ENCODE peak calls at places on chromosomes 7 and 10, in six cellular contexts. N, F, V, K, E and L are unnamed samples.

GRCh38 chr10:83274088-83274487 is 865.2 kb upstream of the GHITM start:
- DNase-seq in N (peak; percentile 9), K (peak; percentile 34), E (no peak), F (no peak), V (no peak), L (no peak)

GRCh38 chr7:129517931-129518330 is 15.6 kb downstream of the SMKR1 start:
- DNase-seq in F (no peak), N (no peak), K (no peak), V (no peak), E (no peak), L (no peak)

GRCh38 chr7:118949031-118949430 is 724.5 kb downstream of the ANKRD7 start:
- DNase-seq in K (no peak), V (no peak), N (no peak), E (no peak), F (no peak), L (no peak)

GRCh38 chr7:151272877-151273276 is 24.4 kb upstream of the SMARCD3 start:
- DNase-seq in F (no peak), K (no peak), V (peak; percentile 60), E (no peak), N (no peak), L (no peak)

GRCh38 chr7:110253083-110253482 is 837.8 kb upstream of the LRRN3 start:
- DNase-seq in V (no peak), K (peak; percentile 20), F (no peak), E (no peak), N (peak; percentile 71), L (no peak)

GRCh38 chr7:562789-563628 is 43.4 kb upstream of the PDGFA start:
- DNase-seq in E (no peak), V (no peak), F (no peak), K (no peak), N (no peak), L (no peak)

GRCh38 chr7:129574487-129574886 is 37.0 kb upstream of the NRF1 start:
- DNase-seq in V (peak; percentile 57), K (no peak), F (no peak), N (peak; percentile 77), E (no peak), L (no peak)

GRCh38 chr7:149819141-149819960 is 18.8 kb upstream of the ZNF862 start:
- DNase-seq in V (peak; percentile 18), F (no peak), K (no peak), N (no peak), E (no peak), L (no peak)

GRCh38 chr10:46301721-46302479 is 15.1 kb downstream of the ANTXRL start:
- DNase-seq in E (no peak), N (no peak), F (no peak), V (peak; percentile 12), K (no peak), L (no peak)

GRCh38 chr7:35386082-35386815 is 132.3 kb upstream of the TBX20 start:
- DNase-seq in N (no peak), E (no peak), K (no peak), V (no peak), F (no peak), L (no peak)

GRCh38 chr7:80593869-80594587 is 44.4 kb upstream of the CD36 start:
- DNase-seq in E (peak; percentile 34), K (no peak), F (no peak), V (peak; percentile 48), N (peak; percentile 27), L (no peak)

GRCh38 chr7:116930156-116930913 is 23.0 kb upstream of the ST7 start:
- DNase-seq in F (peak; percentile 78), K (peak; percentile 86), N (peak; percentile 83), V (peak; percentile 81), E (peak; percentile 72), L (peak; percentile 71)

GRCh38 chr7:100011516-100011915 is 3.9 kb upstream of the ZKSCAN1 start:
- DNase-seq in E (no peak), N (no peak), K (no peak), F (no peak), V (no peak), L (no peak)

GRCh38 chr10:117964528-117964927 is 82.2 kb downstream of the RAB11FIP2 start:
- DNase-seq in F (no peak), N (no peak), E (no peak), K (no peak), V (no peak), L (no peak)

GRCh38 chr10:5151076-5151475 is 33.9 kb downstream of the AKR1C8 start:
- DNase-seq in F (no peak), V (no peak), E (no peak), N (peak; percentile 0), K (no peak), L (no peak)

GRCh38 chr10:126972622-126973414 is 67.6 kb downstream of the DOCK1 start:
- DNase-seq in F (no peak), N (peak; percentile 96), E (no peak), V (no peak), K (no peak), L (no peak)

GRCh38 chr7:122520961-122521555 is 177.9 kb downstream of the RNF133 start:
- DNase-seq in V (no peak), K (no peak), E (no peak), F (no peak), N (no peak), L (no peak)

GRCh38 chr10:121285797-121286196 is 312.4 kb downstream of the FGFR2 start:
- DNase-seq in N (no peak), E (no peak), K (no peak), F (no peak), V (no peak), L (peak; percentile 54)

GRCh38 chr7:155258233-155258575 is 39.5 kb upstream of the INSIG1 start:
- DNase-seq in V (peak; percentile 50), F (no peak), K (no peak), E (peak; percentile 45), N (peak; percentile 91), L (no peak)

GRCh38 chr7:19117081-19117869 is at the start of gene TWIST1:
- DNase-seq in F (peak; percentile 59), K (peak; percentile 89), V (peak; percentile 58), N (peak; percentile 97), E (peak; percentile 80), L (no peak)

GRCh38 chr10:32938554-32939061 is 19.4 kb downstream of the ITGB1 start:
- DNase-seq in F (no peak), E (peak; percentile 46), N (peak; percentile 58), K (peak; percentile 44), V (peak; percentile 61), L (peak; percentile 73)